ENCODE peak calls at places on chromosome 21, in five cellular contexts. One of them, this sample, is unnamed.

GRCh38 chr21:45467221-45467779 is 62.3 kb downstream of the COL18A1 start:
- DNase-seq in left cardiac atrium: peak
- DNase-seq in effector memory CD8-positive, alpha-beta T cell: no peak
- DNase-seq in anterior cingulate cortex: no peak
- DNase-seq in HCEC 1CT: no peak
- DNase-seq in this sample: no peak

GRCh38 chr21:45579383-45580180 is 37.3 kb upstream of the SLC19A1 start:
- DNase-seq in left cardiac atrium: no peak
- DNase-seq in effector memory CD8-positive, alpha-beta T cell: no peak
- DNase-seq in anterior cingulate cortex: no peak
- DNase-seq in HCEC 1CT: no peak
- DNase-seq in this sample: no peak

GRCh38 chr21:45366931-45367401 is 38.0 kb upstream of the COL18A1 start:
- DNase-seq in left cardiac atrium: peak
- DNase-seq in effector memory CD8-positive, alpha-beta T cell: no peak
- DNase-seq in anterior cingulate cortex: no peak
- DNase-seq in HCEC 1CT: peak
- DNase-seq in this sample: no peak

GRCh38 chr21:39088831-39089380 is 94.3 kb downstream of the PSMG1 start:
- DNase-seq in left cardiac atrium: no peak
- DNase-seq in effector memory CD8-positive, alpha-beta T cell: no peak
- DNase-seq in anterior cingulate cortex: no peak
- DNase-seq in HCEC 1CT: peak
- DNase-seq in this sample: no peak

GRCh38 chr21:40606341-40606740 is 240.6 kb downstream of the DSCAM start:
- DNase-seq in left cardiac atrium: no peak
- DNase-seq in effector memory CD8-positive, alpha-beta T cell: no peak
- DNase-seq in anterior cingulate cortex: no peak
- DNase-seq in HCEC 1CT: no peak
- DNase-seq in this sample: no peak

GRCh38 chr21:36104306-36105300 is 30.3 kb upstream of the CBR3 start:
- DNase-seq in left cardiac atrium: peak
- DNase-seq in effector memory CD8-positive, alpha-beta T cell: peak
- DNase-seq in anterior cingulate cortex: peak
- DNase-seq in HCEC 1CT: no peak
- DNase-seq in this sample: peak

GRCh38 chr21:31161157-31161556 is 122.9 kb upstream of the KRTAP19-8 start:
- DNase-seq in left cardiac atrium: no peak
- DNase-seq in effector memory CD8-positive, alpha-beta T cell: no peak
- DNase-seq in anterior cingulate cortex: peak
- DNase-seq in HCEC 1CT: no peak
- DNase-seq in this sample: peak

GRCh38 chr21:27339902-27340301 is 373.0 kb upstream of the ADAMTS5 start:
- DNase-seq in left cardiac atrium: no peak
- DNase-seq in effector memory CD8-positive, alpha-beta T cell: no peak
- DNase-seq in anterior cingulate cortex: no peak
- DNase-seq in HCEC 1CT: peak
- DNase-seq in this sample: no peak

GRCh38 chr21:29091032-29091431 is 17.6 kb upstream of the CCT8 start:
- DNase-seq in left cardiac atrium: no peak
- DNase-seq in effector memory CD8-positive, alpha-beta T cell: no peak
- DNase-seq in anterior cingulate cortex: no peak
- DNase-seq in HCEC 1CT: peak
- DNase-seq in this sample: no peak

GRCh38 chr21:42037943-42038342 is 27.8 kb upstream of the ZBTB21 start:
- DNase-seq in left cardiac atrium: no peak
- DNase-seq in effector memory CD8-positive, alpha-beta T cell: no peak
- DNase-seq in anterior cingulate cortex: no peak
- DNase-seq in HCEC 1CT: no peak
- DNase-seq in this sample: no peak

GRCh38 chr21:33682992-33683627 is 40.8 kb downstream of the ITSN1 start:
- DNase-seq in left cardiac atrium: no peak
- DNase-seq in effector memory CD8-positive, alpha-beta T cell: no peak
- DNase-seq in anterior cingulate cortex: no peak
- DNase-seq in HCEC 1CT: peak
- DNase-seq in this sample: no peak

GRCh38 chr21:38916214-38916964 is 110.7 kb downstream of the ETS2 start:
- DNase-seq in left cardiac atrium: no peak
- DNase-seq in effector memory CD8-positive, alpha-beta T cell: no peak
- DNase-seq in anterior cingulate cortex: no peak
- DNase-seq in HCEC 1CT: no peak
- DNase-seq in this sample: no peak

GRCh38 chr21:43829575-43830119 is 35.4 kb upstream of the AGPAT3 start:
- DNase-seq in left cardiac atrium: no peak
- DNase-seq in effector memory CD8-positive, alpha-beta T cell: no peak
- DNase-seq in anterior cingulate cortex: no peak
- DNase-seq in HCEC 1CT: no peak
- DNase-seq in this sample: no peak

GRCh38 chr21:42195378-42196031 is 23.4 kb upstream of the ABCG1 start:
- DNase-seq in left cardiac atrium: no peak
- DNase-seq in effector memory CD8-positive, alpha-beta T cell: no peak
- DNase-seq in anterior cingulate cortex: no peak
- DNase-seq in HCEC 1CT: no peak
- DNase-seq in this sample: no peak

GRCh38 chr21:33152228-33153130 is 77.3 kb upstream of the IFNAR2 start:
- DNase-seq in left cardiac atrium: no peak
- DNase-seq in effector memory CD8-positive, alpha-beta T cell: no peak
- DNase-seq in anterior cingulate cortex: no peak
- DNase-seq in HCEC 1CT: no peak
- DNase-seq in this sample: no peak

GRCh38 chr21:35438643-35439404 is 389.7 kb upstream of the RUNX1 start:
- DNase-seq in left cardiac atrium: no peak
- DNase-seq in effector memory CD8-positive, alpha-beta T cell: no peak
- DNase-seq in anterior cingulate cortex: no peak
- DNase-seq in HCEC 1CT: no peak
- DNase-seq in this sample: no peak

GRCh38 chr21:32360401-32360981 is 32.3 kb downstream of the URB1 start:
- DNase-seq in left cardiac atrium: no peak
- DNase-seq in effector memory CD8-positive, alpha-beta T cell: no peak
- DNase-seq in anterior cingulate cortex: no peak
- DNase-seq in HCEC 1CT: no peak
- DNase-seq in this sample: no peak

GRCh38 chr21:26804895-26805609 is 40.2 kb downstream of the ADAMTS1 start:
- DNase-seq in left cardiac atrium: no peak
- DNase-seq in effector memory CD8-positive, alpha-beta T cell: no peak
- DNase-seq in anterior cingulate cortex: no peak
- DNase-seq in HCEC 1CT: peak
- DNase-seq in this sample: no peak

GRCh38 chr21:35231115-35231514 is 182.0 kb upstream of the RUNX1 start:
- DNase-seq in left cardiac atrium: no peak
- DNase-seq in effector memory CD8-positive, alpha-beta T cell: no peak
- DNase-seq in anterior cingulate cortex: no peak
- DNase-seq in HCEC 1CT: no peak
- DNase-seq in this sample: no peak

This sample was measured in hypothalamus.